ENCODE peak calls at places on chromosomes 4 and X, in six cellular contexts. O is ELR; P is cardiac fibroblast; Y is mucosa of gallbladder; L is stimulated activated CD4-positive, alpha-beta T cell treated with anti-CD3 and anti-CD28 coated beads, Interleukin-12 subunit alpha, Interleukin-12 subunit beta, amount 100 ng/mL, for 24 hours; E is activated T-cell treated with anti-CD3 and anti-CD28 coated beads for 1 hour. H is an unnamed sample.

GRCh38 chrX:15820106-15821073 is 30.1 kb downstream of the ZRSR2 start:
- DNase-seq in O (peak), Y (no peak), L (no peak), E (no peak), P (no peak), H (no peak)

GRCh38 chrX:46576458-46576857 is 2.9 kb downstream of the CHST7 start:
- DNase-seq in O (peak), E (no peak), Y (no peak), L (no peak), P (peak), H (no peak)

GRCh38 chr4:100688368-100688767 is 170.5 kb upstream of the EMCN start:
- DNase-seq in P (no peak), O (no peak), E (no peak), L (no peak), Y (no peak), H (no peak)

GRCh38 chr4:176271749-176272148 is 2.7 kb upstream of the ASB5 start:
- DNase-seq in O (peak), Y (no peak), P (no peak), E (no peak), L (no peak), H (no peak)

GRCh38 chr4:8176547-8177399 is 18.2 kb upstream of the ABLIM2 start:
- DNase-seq in Y (no peak), O (peak), P (peak), E (no peak), L (no peak), H (no peak)

GRCh38 chr4:15317246-15317645 is 110.6 kb upstream of the C1QTNF7 start:
- DNase-seq in P (no peak), E (no peak), L (no peak), Y (no peak), O (no peak), H (no peak)

GRCh38 chr4:18127030-18127429 is 105.5 kb upstream of the LCORL start:
- DNase-seq in P (no peak), O (no peak), E (no peak), L (no peak), Y (no peak), H (no peak)

GRCh38 chr4:184441461-184442392 is 32.6 kb downstream of the IRF2 start:
- DNase-seq in P (peak), O (peak), Y (no peak), L (no peak), E (no peak), H (no peak)

GRCh38 chrX:72100051-72100755 is 31.5 kb downstream of the RTL5 start:
- DNase-seq in Y (no peak), L (no peak), O (no peak), E (no peak), P (no peak), H (no peak)

GRCh38 chr4:111045992-111046391 is 423.1 kb upstream of the PITX2 start:
- DNase-seq in O (peak), P (no peak), E (no peak), Y (no peak), L (no peak), H (no peak)

GRCh38 chr4:6917445-6918241 is 8.0 kb downstream of the TBC1D14 start:
- DNase-seq in O (peak), Y (peak), E (no peak), L (no peak), P (no peak), H (no peak)

GRCh38 chr4:90127223-90127705 is at the start of gene CCSER1:
- DNase-seq in O (no peak), P (peak), Y (peak), L (peak), E (peak), H (peak)

H was measured in T follicular helper cell.